ENCODE peak calls at places on chromosomes 7 and 10, in six cellular contexts. O is hepatocyte, V is astrocyte, G is Panc1, A is left lung, Z is adipocyte. J is an unnamed sample.

GRCh38 chr10:98038333-98038732 is 7.9 kb upstream of the CRTAC1 start:
- DNase-seq in Z (no peak), O (peak; percentile 30), G (no peak), V (no peak), A (peak; percentile 38), J (no peak)

GRCh38 chr10:73217628-73218027 is 29.4 kb downstream of the DNAJC9 start:
- DNase-seq in G (no peak), A (no peak), O (no peak), Z (no peak), V (no peak), J (no peak)

GRCh38 chr10:91462423-91462822 is 52.3 kb downstream of the HECTD2 start:
- DNase-seq in A (no peak), V (peak; percentile 12), O (no peak), Z (peak; percentile 44), G (no peak), J (peak; percentile 40)

GRCh38 chr7:92831716-92832622 is 4.4 kb downstream of the CDK6 start:
- DNase-seq in V (peak; percentile 94), O (peak; percentile 43), Z (peak; percentile 84), A (no peak), G (peak; percentile 48), J (peak; percentile 95)

GRCh38 chr7:30028749-30029635 is 780 bp downstream of the PLEKHA8 start:
- DNase-seq in V (peak; percentile 27), A (peak; percentile 59), G (no peak), Z (peak; percentile 46), O (peak; percentile 55), J (peak; percentile 32)

GRCh38 chr10:47402681-47403301 is 18.7 kb upstream of the ZNF488 start:
- DNase-seq in V (peak; percentile 89), Z (peak; percentile 86), G (no peak), A (peak; percentile 78), O (peak; percentile 77), J (peak; percentile 93)

GRCh38 chr7:30117886-30118285 is 16.9 kb upstream of the MTURN start:
- DNase-seq in Z (no peak), G (no peak), V (no peak), A (no peak), O (no peak), J (no peak)

GRCh38 chr10:26612151-26612915 is 85.2 kb upstream of the PDSS1 start:
- DNase-seq in G (no peak), A (no peak), Z (no peak), V (no peak), O (no peak), J (no peak)

GRCh38 chr7:7869036-7869435 is 99.6 kb upstream of the GLCCI1 start:
- DNase-seq in Z (no peak), G (no peak), V (no peak), A (no peak), O (no peak), J (no peak)

GRCh38 chr10:122265896-122266295 is 5.2 kb upstream of the BTBD16 start:
- DNase-seq in O (no peak), G (no peak), V (no peak), Z (no peak), A (no peak), J (no peak)

GRCh38 chr10:113751116-113751728 is at the start of gene PLEKHS1:
- DNase-seq in V (no peak), Z (peak; percentile 64), G (no peak), A (no peak), O (no peak), J (peak; percentile 9)

GRCh38 chr7:107971613-107972012 is 31.3 kb downstream of the LAMB1 start:
- DNase-seq in G (no peak), V (no peak), O (no peak), Z (no peak), A (no peak), J (peak; percentile 36)

GRCh38 chr10:52673468-52673867 is 99.1 kb downstream of the MBL2 start:
- DNase-seq in Z (no peak), G (no peak), V (no peak), O (no peak), A (no peak), J (no peak)

GRCh38 chr7:157738064-157738460 is 401.3 kb downstream of the DNAJB6 start:
- DNase-seq in A (no peak), G (no peak), O (peak; percentile 39), V (peak; percentile 20), Z (no peak), J (peak; percentile 29)

GRCh38 chr7:139851770-139852481 is 22.9 kb downstream of the TBXAS1 start:
- DNase-seq in A (no peak), V (no peak), Z (no peak), G (no peak), O (no peak), J (no peak)

GRCh38 chr10:130547368-130547767 is 411.2 kb downstream of the GLRX3 start:
- DNase-seq in A (no peak), V (no peak), Z (no peak), O (no peak), G (peak; percentile 7), J (no peak)

GRCh38 chr10:99620713-99621453 is 644 bp upstream of the SLC25A28 start:
- DNase-seq in O (peak; percentile 96), V (peak; percentile 87), Z (peak; percentile 97), G (peak; percentile 74), A (peak; percentile 94), J (peak; percentile 93)

GRCh38 chr10:63555330-63555729 is 34.1 kb downstream of the REEP3 start:
- DNase-seq in O (no peak), A (no peak), V (no peak), G (no peak), Z (no peak), J (no peak)

GRCh38 chr10:132167041-132167674 is 19.6 kb upstream of the DPYSL4 start:
- DNase-seq in Z (no peak), G (no peak), V (no peak), A (peak; percentile 26), O (no peak), J (no peak)

GRCh38 chr7:21450876-21451275 is 23.0 kb downstream of the SP4 start:
- DNase-seq in O (no peak), A (no peak), V (no peak), Z (no peak), G (no peak), J (no peak)
- H3K9me3 ChIP-seq in O (peaks cover 8% of the 10 kb centered on the region), A (peaks cover 24% of the 10 kb centered on the region), V (peaks cover 6% of the 10 kb centered on the region), Z (peaks cover 15% of the 10 kb centered on the region), G (peaks cover 19% of the 10 kb centered on the region), J (no peaks in the 10 kb centered on the region)

DNA sequence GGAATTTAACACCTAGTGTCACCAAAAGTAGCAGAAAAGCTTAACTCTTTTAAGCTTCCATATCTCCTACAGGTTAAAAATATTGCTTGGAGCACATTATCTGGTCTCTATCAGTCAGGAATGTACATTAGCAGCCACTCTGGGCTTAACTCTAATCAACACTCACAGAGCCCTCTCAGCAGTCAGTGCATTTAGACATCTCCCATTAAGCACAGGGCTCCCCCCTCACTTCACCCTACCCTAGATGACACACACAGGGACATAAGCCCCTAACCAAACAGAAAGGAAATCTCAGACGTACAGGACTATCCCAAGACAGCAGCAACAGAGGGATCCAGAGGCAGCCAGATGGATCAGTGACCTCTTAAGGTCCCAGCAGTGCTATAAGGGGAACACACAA is 26.4 kb downstream of the FBXW4 start:
- DNase-seq in Z (no peak), V (no peak), A (no peak), G (no peak), O (no peak), J (no peak)
- H3K9me3 ChIP-seq in Z (no peaks in the 10 kb centered on the region), V (no peaks in the 10 kb centered on the region), A (no peaks in the 10 kb centered on the region), G (no peaks in the 10 kb centered on the region), O (no peaks in the 10 kb centered on the region), J (no peaks in the 10 kb centered on the region)

GRCh38 chr10:20327954-20328353 is 511.7 kb downstream of the PLXDC2 start:
- DNase-seq in V (no peak), A (no peak), Z (no peak), G (no peak), O (no peak), J (no peak)

GRCh38 chr10:20334559-20334958 is 518.3 kb downstream of the PLXDC2 start:
- DNase-seq in Z (no peak), O (no peak), G (no peak), V (no peak), A (no peak), J (no peak)

GRCh38 chr10:20330246-20330645 is 514.0 kb downstream of the PLXDC2 start:
- DNase-seq in Z (no peak), O (no peak), V (no peak), G (no peak), A (no peak), J (no peak)
- H3K9me3 ChIP-seq in Z (peaks cover 7% of the 10 kb centered on the region), O (no peaks in the 10 kb centered on the region), V (no peaks in the 10 kb centered on the region), G (no peaks in the 10 kb centered on the region), A (peaks cover 12% of the 10 kb centered on the region), J (no peaks in the 10 kb centered on the region)

DNA sequence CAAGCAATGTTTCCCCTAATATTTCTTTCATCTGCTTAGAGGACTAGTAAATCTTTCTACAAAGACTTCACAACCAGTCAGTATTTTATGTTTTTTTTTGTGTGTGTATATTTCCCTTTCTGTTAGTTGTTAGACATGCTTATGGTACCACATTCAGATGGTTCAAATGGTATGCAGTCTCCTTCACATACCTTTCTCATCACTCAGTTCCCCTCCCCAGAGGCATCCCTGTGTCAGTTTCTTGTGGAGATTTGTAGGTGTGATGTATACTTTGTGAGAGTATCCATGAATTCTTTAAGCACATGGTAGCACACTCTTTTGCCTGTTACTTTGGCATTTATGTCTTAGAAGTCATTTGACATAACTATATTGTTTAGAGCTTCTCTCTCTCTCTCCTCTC is 4.4 kb downstream of the ZNF485 start:
- DNase-seq in A (no peak), V (peak; percentile 31), G (no peak), O (no peak), Z (peak; percentile 9), J (no peak)
- H3K9me3 ChIP-seq in A (peaks cover 23% of the 10 kb centered on the region), V (peaks cover 7% of the 10 kb centered on the region), G (peaks cover 51% of the 10 kb centered on the region), O (no peaks in the 10 kb centered on the region), Z (peaks cover 16% of the 10 kb centered on the region), J (no peaks in the 10 kb centered on the region)

GRCh38 chr7:71372991-71373390 is 241.0 kb downstream of the GALNT17 start:
- DNase-seq in Z (no peak), G (no peak), A (no peak), V (no peak), O (no peak), J (no peak)

GRCh38 chr7:71377062-71377461 is 245.1 kb downstream of the GALNT17 start:
- DNase-seq in O (no peak), A (no peak), V (no peak), Z (no peak), G (no peak), J (no peak)

DNA sequence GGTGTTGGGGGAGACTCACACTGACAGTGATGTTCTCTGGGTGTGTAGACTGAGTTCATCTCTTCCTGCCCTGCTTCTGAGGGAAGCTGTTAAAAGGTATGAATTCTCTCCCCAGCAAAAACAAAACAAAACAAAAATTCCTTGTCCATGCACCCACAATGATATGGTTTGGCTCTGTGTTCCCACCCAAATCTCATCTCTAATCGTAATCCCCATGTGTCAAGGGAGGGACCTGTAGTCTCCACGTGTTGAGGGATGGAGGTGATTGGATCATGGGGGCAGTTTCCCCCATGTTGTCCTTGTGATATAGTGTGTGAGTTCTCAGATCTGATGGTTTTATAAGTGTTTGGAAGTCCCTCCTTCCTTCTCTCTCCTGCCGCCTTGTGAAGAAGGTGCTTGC is 245.5 kb downstream of the GALNT17 start:
- DNase-seq in V (no peak), G (no peak), O (no peak), A (no peak), Z (no peak), J (no peak)
- H3K9me3 ChIP-seq in V (peaks cover 11% of the 10 kb centered on the region), G (peaks cover 3% of the 10 kb centered on the region), O (no peaks in the 10 kb centered on the region), A (peaks cover 62% of the 10 kb centered on the region), Z (peaks cover 14% of the 10 kb centered on the region), J (no peaks in the 10 kb centered on the region)

GRCh38 chr7:32516551-32517082 is 21.3 kb downstream of the AVL9 start:
- DNase-seq in G (no peak), O (peak; percentile 22), A (no peak), V (peak; percentile 52), Z (no peak), J (no peak)
- H3K9me3 ChIP-seq in G (peaks cover 48% of the 10 kb centered on the region), O (peaks cover 8% of the 10 kb centered on the region), A (peaks cover 31% of the 10 kb centered on the region), V (peaks cover 8% of the 10 kb centered on the region), Z (peaks cover 9% of the 10 kb centered on the region), J (no peaks in the 10 kb centered on the region)